ENCODE peak calls at places on chromosomes 12 and 14, in four cellular contexts. T is stimulated activated CD8-positive, alpha-beta memory T cell treated with anti-CD3 and anti-CD28 coated beads, Interleukin-2, amount 100 ng/mL, for 1 hour; R is stimulated activated CD4-positive, alpha-beta T cell treated with anti-CD3 and anti-CD28 coated beads, TNF-alpha, amount 100 ng/mL, for 1 hour; O is Caco-2. G is an unnamed sample.

GRCh38 chr14:89391556-89391955 is 25.5 kb downstream of the FOXN3 start:
- DNase-seq in R (no peak), T (no peak), O (no peak), G (no peak)

GRCh38 chr12:2208837-2209236 is 156.1 kb downstream of the CACNA1C start:
- DNase-seq in T (no peak), O (no peak), R (no peak), G (no peak)

GRCh38 chr14:61106627-61107147 is 125.6 kb downstream of the SLC38A6 start:
- DNase-seq in O (no peak), R (no peak), T (no peak), G (no peak)

GRCh38 chr14:70708717-70709570 is 67.2 kb downstream of the TTC9 start:
- DNase-seq in R (no peak), T (no peak), O (no peak), G (no peak)

GRCh38 chr14:91985008-91985407 is 37.5 kb upstream of the FBLN5 start:
- DNase-seq in R (no peak), O (no peak), T (no peak), G (no peak)

GRCh38 chr14:100165825-100166520 is 6.5 kb upstream of the DEGS2 start:
- DNase-seq in R (no peak), O (no peak), T (no peak), G (no peak)

GRCh38 chr14:65943150-65943549 is 530.6 kb downstream of the FUT8 start:
- DNase-seq in T (no peak), O (no peak), R (no peak), G (no peak)

GRCh38 chr12:20367731-20368652 is at the start of gene PDE3A:
- DNase-seq in R (no peak), O (peak; percentile 59), T (no peak), G (no peak)

GRCh38 chr14:68337279-68337678 is 455.6 kb downstream of the ZFP36L1 start:
- DNase-seq in O (no peak), T (no peak), R (no peak), G (no peak)

GRCh38 chr12:105725054-105725453 is 394.6 kb downstream of the C12orf75 start:
- DNase-seq in T (no peak), R (no peak), O (no peak), G (no peak)

GRCh38 chr12:116174904-116175303 is 102.6 kb downstream of the MED13L start:
- DNase-seq in O (no peak), R (no peak), T (no peak), G (no peak)

GRCh38 chr12:112977139-112977538 is 1.2 kb upstream of the OAS2 start:
- DNase-seq in T (no peak), R (no peak), O (no peak), G (no peak)

GRCh38 chr12:57446292-57446960 is 8.7 kb upstream of the INHBE start:
- DNase-seq in T (no peak), O (no peak), R (no peak), G (no peak)

GRCh38 chr12:97308576-97309198 is 153.9 kb upstream of the RMST start:
- DNase-seq in T (no peak), R (no peak), O (no peak), G (no peak)

GRCh38 chr14:100640481-100641273 is 53.5 kb upstream of the BEGAIN start:
- DNase-seq in R (peak; percentile 48), O (no peak), T (peak; percentile 52), G (peak; percentile 74)